ENCODE peak calls at places on chromosomes 11 and 22, in nine cellular contexts. D, B, G, R, T, A, W, S and J are unnamed samples.

GRCh38 chr11:57283231-57283990 is 41.3 kb downstream of the TNKS1BP1 start:
- DNase-seq in T (no peak), G (no peak), R (no peak), B (no peak), W (no peak), S (no peak), A (no peak), D (no peak), J (no peak)

GRCh38 chr11:18707811-18708340 is 9.3 kb downstream of the TMEM86A start:
- DNase-seq in D (no peak), A (no peak), G (no peak), T (no peak), W (no peak), R (no peak), B (no peak), S (no peak), J (no peak)

GRCh38 chr22:35349704-35350538 is 31.0 kb upstream of the HMOX1 start:
- DNase-seq in A (peak), G (no peak), S (no peak), D (no peak), R (peak), W (no peak), T (peak), B (no peak), J (no peak)

GRCh38 chr11:9219572-9219971 is 45.6 kb downstream of the DENND5A start:
- DNase-seq in S (no peak), T (peak), D (no peak), B (no peak), A (no peak), W (peak), G (no peak), R (no peak), J (no peak)

GRCh38 chr11:22510741-22511140 is 114.9 kb downstream of the FANCF start:
- DNase-seq in B (no peak), A (no peak), D (no peak), W (no peak), T (peak), S (no peak), R (no peak), G (no peak), J (no peak)

GRCh38 chr11:68137833-68138232 is 16.6 kb upstream of the CHKA start:
- DNase-seq in G (no peak), S (no peak), A (no peak), R (no peak), T (no peak), D (no peak), W (no peak), B (no peak), J (no peak)

GRCh38 chr11:6083129-6083528 is 24.4 kb upstream of the OR56B4 start:
- DNase-seq in D (no peak), S (no peak), G (no peak), T (no peak), B (no peak), R (no peak), W (no peak), A (no peak), J (no peak)

GRCh38 chr11:19938051-19938856 is 222.0 kb downstream of the DBX1 start:
- DNase-seq in B (peak), A (peak), T (peak), W (peak), S (peak), D (no peak), G (peak), R (peak), J (peak)

GRCh38 chr11:97756571-97757335 is 1264.0 kb upstream of the CNTN5 start:
- DNase-seq in G (no peak), D (no peak), S (no peak), B (no peak), R (no peak), T (no peak), A (no peak), W (no peak), J (no peak)

GRCh38 chr11:69508974-69509373 is 27.5 kb downstream of the LINC01488 start:
- DNase-seq in R (no peak), W (peak), D (no peak), S (no peak), G (no peak), A (no peak), B (no peak), T (no peak), J (no peak)

GRCh38 chr11:117316197-117316961 is at the start of gene BACE1:
- DNase-seq in D (peak), W (peak), T (peak), R (peak), A (peak), G (peak), S (peak), B (no peak), J (no peak)

GRCh38 chr22:20561882-20562281 is 54.5 kb downstream of the MED15 start:
- DNase-seq in T (no peak), B (no peak), D (no peak), W (no peak), A (no peak), G (no peak), R (no peak), S (no peak), J (no peak)

GRCh38 chr22:44658371-44658953 is 43.5 kb upstream of the PRR5 start:
- DNase-seq in W (no peak), G (no peak), S (no peak), B (no peak), D (no peak), A (peak), R (no peak), T (peak), J (no peak)

GRCh38 chr11:13247606-13248320 is 29.8 kb upstream of the BMAL1 start:
- DNase-seq in W (no peak), B (no peak), A (no peak), S (no peak), D (no peak), T (no peak), G (no peak), R (no peak), J (no peak)

GRCh38 chr11:2736577-2737225 is 36.9 kb upstream of the KCNQ1OT1 start:
- DNase-seq in B (no peak), D (no peak), W (no peak), G (no peak), T (no peak), R (no peak), A (no peak), S (no peak), J (no peak)

GRCh38 chr11:117226388-117227385 is 5.2 kb downstream of the PCSK7 start:
- DNase-seq in S (peak), W (peak), T (peak), D (peak), R (peak), B (no peak), G (peak), A (peak), J (peak)

GRCh38 chr11:45321669-45322068 is 35.5 kb upstream of the SYT13 start:
- DNase-seq in S (no peak), T (no peak), A (no peak), B (peak), D (no peak), G (no peak), R (no peak), W (no peak), J (no peak)

GRCh38 chr22:30575859-30576258 is 1.4 kb upstream of the GAL3ST1 start:
- DNase-seq in S (peak), A (no peak), D (no peak), R (peak), T (no peak), G (no peak), W (no peak), B (no peak), J (no peak)
- TF ChIP-seq POLR2A in S (no peak), A (no peak), D (no peak), R (no peak), T (no peak), G (no peak), W (no peak), B (no peak), J (no peak)

DNA sequence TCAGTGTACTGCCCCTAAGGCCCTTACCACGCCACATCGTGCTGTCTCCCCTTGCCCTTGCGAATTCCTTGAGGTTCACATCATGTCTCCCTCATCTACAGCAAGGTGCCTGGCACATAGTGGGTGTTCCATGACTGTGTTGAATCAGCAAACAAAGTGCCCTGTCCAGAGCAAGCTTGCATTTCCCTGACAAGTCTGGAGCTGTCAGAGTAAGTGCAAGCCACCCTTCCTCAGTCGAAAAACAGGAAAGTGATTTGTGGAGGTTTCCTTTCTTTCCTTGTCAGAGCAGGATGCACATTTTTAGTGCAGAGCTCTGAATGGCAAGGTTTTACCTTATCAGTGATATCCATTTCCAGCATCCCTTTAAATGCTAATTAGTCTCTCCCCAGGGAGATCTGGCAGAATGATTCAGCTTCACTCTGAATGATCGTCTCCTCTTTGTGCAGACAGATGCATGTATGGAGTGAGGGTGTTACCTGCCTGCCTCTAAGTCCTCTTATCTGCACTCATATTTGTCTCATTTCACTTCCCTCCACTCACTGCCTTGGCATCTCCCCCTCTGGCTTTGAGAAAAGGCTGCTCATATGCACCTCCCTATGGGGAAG is 331.2 kb downstream of the TMEM135 start:
- DNase-seq in B (no peak), S (no peak), A (no peak), R (no peak), T (no peak), D (no peak), W (no peak), G (no peak), J (no peak)
- TF ChIP-seq POLR2A in B (no peak), S (no peak), A (no peak), R (no peak), T (no peak), D (no peak), W (no peak), G (no peak), J (no peak)

GRCh38 chr11:63892233-63892632 is 24.7 kb downstream of the RCOR2 start:
- DNase-seq in W (peak), G (no peak), S (no peak), D (no peak), A (no peak), R (no peak), B (no peak), T (peak), J (no peak)

GRCh38 chr11:63889344-63889743 is 27.6 kb downstream of the RCOR2 start:
- DNase-seq in B (no peak), G (no peak), S (peak), W (no peak), R (peak), T (no peak), A (no peak), D (no peak), J (no peak)

GRCh38 chr11:63890368-63890767 is 26.6 kb downstream of the RCOR2 start:
- DNase-seq in R (no peak), S (no peak), B (no peak), G (no peak), D (no peak), A (no peak), W (no peak), T (no peak), J (no peak)

GRCh38 chr11:63887600-63887999 is 29.4 kb downstream of the RCOR2 start:
- DNase-seq in R (no peak), D (no peak), G (no peak), A (no peak), T (no peak), B (no peak), S (no peak), W (no peak), J (no peak)

DNA sequence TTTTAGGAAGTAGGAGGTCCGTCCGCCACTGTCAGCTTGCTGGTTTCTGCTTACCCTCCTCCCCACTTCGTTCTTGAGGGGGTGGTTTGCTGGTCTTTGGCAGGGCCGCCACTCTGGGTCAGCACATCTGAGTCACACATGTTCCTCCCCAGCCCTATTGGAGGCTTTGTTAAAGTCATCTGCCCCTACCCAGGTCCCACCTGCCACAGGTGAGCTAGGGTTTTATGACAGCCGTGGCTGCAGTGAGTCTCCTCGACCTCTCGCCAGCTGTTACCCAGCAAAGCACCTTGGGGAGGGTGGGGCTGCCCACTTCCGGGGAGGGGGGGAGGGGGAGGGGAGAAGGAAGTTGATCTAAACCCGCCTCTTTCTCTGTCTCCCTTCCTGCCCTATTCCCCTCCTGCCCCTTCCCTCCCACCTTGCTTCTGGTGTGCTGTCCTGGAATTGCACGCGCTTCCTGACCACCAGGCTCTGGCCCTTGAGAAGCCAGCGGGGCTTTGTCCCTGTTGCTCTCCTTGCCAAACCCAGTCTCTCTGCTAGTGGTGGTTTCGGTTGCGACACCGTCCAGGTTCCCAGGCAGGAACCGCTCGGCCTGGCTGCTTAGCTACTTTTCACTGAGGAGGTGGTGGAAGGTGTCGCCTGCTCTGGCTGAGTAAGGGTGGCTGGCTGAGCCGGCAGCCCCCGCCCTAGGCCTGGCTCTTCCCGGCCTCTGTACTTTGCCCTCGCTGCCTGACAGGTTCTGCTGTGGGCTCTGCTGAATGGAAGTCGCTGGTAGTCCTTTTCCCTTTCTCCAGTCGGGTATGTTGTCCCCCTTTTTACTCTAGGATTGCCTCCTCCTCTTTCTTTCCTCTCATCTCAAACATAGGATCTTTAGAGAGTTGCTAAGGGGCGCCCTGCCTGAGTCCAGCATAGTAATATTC is 28.5 kb downstream of the RCOR2 start:
- DNase-seq in W (peak), S (peak), D (no peak), G (no peak), B (no peak), T (peak), R (peak), A (peak), J (peak)
- TF ChIP-seq POLR2A in W (peak), S (no peak), D (no peak), G (no peak), B (no peak), T (no peak), R (no peak), A (peak), J (no peak)

DNA sequence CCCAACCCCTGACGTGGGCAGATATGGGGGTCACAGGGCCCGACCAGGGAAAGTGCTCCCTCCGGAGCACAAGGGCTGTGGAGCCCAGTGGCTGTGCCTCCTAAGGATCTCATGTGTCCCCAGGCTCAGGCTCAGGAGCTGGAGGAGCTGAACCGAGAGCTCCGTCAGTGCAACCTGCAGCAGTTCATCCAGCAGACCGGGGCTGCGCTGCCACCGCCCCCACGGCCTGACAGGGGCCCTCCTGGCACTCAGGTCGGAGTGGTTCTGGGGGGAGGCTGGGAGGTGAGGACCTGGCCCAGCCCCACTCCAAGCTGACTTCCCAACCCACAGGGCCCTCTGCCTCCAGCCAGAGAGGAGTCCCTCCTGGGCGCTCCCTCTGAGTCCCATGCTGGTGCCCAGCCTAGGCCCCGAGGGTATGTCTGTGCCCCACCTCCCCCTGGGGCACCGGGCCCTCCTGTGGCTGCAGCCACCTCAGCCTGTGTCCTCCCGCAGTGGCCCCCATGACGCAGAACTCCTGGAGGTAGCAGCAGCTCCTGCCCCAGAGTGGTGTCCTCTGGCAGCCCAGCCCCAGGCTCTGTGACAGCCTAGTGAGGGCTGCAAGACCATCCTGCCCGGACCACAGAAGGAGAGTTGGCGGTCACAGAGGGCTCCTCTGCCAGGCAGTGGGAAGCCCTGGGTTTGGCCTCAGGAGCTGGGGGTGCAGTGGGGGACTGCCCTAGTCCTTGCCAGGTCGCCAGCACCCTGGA is 2.5 kb downstream of the RASSF7 start:
- DNase-seq in W (no peak), D (no peak), A (no peak), T (no peak), B (no peak), S (no peak), G (no peak), R (no peak), J (no peak)
- TF ChIP-seq POLR2A in W (no peak), D (no peak), A (no peak), T (no peak), B (no peak), S (no peak), G (no peak), R (no peak), J (no peak)

GRCh38 chr22:24181088-24181995 is at the start of gene SUSD2:
- DNase-seq in D (no peak), T (no peak), W (no peak), B (no peak), S (peak), G (no peak), A (no peak), R (peak), J (no peak)
- TF ChIP-seq POLR2A in D (no peak), T (no peak), W (no peak), B (no peak), S (no peak), G (no peak), A (no peak), R (no peak), J (no peak)

GRCh38 chr11:65712633-65713076 is 603 bp downstream of the KAT5 start:
- DNase-seq in B (no peak), R (no peak), G (no peak), D (no peak), A (no peak), T (no peak), S (no peak), W (no peak), J (no peak)
- TF ChIP-seq POLR2A in B (no peak), R (no peak), G (no peak), D (no peak), A (no peak), T (no peak), S (no peak), W (no peak), J (no peak)

DNA sequence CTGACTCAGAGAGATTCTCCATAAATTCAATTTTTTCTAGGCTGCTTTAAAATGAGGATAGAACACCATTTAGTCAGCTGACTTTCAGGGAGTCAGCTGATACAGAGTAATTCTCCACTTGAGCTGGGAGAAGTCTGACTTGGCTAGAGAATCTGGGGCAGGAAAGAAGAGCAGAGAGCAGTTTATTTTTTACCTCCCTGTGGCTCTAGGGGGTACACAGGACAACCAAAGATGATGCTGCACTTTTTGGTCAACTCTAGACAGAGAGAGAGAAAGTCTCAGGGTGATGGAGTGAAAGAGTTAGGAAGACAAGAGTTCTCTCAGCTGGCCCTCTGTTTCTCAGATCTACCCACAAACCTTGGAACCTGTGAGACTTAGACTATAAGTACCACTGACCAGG is 67.2 kb upstream of the EED start:
- DNase-seq in B (no peak), A (no peak), R (no peak), S (no peak), D (no peak), T (no peak), G (no peak), W (no peak), J (peak)
- TF ChIP-seq POLR2A in B (no peak), A (no peak), R (no peak), S (no peak), D (no peak), T (no peak), G (no peak), W (no peak), J (no peak)